ENCODE peak calls at places on chromosome 15, in eight cellular contexts. D is germinal center, Y is iris pigment epithelial cell, W is HEK293T, K is B cell, X is RWPE1, U is brain microvascular endothelial cell, N is H7. C is an unnamed sample.
A peak's percentile ranks its signal among the peaks of the same experiment; 100 is the strongest.

GRCh38 chr15:63054985-63055384 is 12.4 kb downstream of the TPM1 start:
- DNase-seq in D (no peak), Y (peak; percentile 37), W (no peak), K (no peak), X (no peak), U (no peak), N (no peak), C (no peak)

GRCh38 chr15:66068801-66069200 is 184.7 kb downstream of the MEGF11 start:
- DNase-seq in D (no peak), Y (no peak), W (no peak), K (no peak), X (no peak), U (no peak), N (no peak), C (no peak)

GRCh38 chr15:59994855-59995557 is 9.1 kb upstream of the FOXB1 start:
- DNase-seq in D (no peak), Y (no peak), W (no peak), K (no peak), X (no peak), U (no peak), N (peak; percentile 58), C (no peak)

GRCh38 chr15:98896002-98896721 is 111.4 kb downstream of the PGPEP1L start:
- DNase-seq in D (no peak), Y (peak; percentile 84), W (no peak), K (no peak), X (peak; percentile 36), U (peak; percentile 89), N (no peak), C (no peak)

GRCh38 chr15:77038312-77039216 is 32.3 kb downstream of the TSPAN3 start:
- DNase-seq in D (no peak), Y (no peak), W (no peak), K (no peak), X (no peak), U (no peak), N (no peak), C (no peak)

GRCh38 chr15:78083687-78084358 is 6.3 kb upstream of the TBC1D2B start:
- DNase-seq in D (no peak), Y (no peak), W (no peak), K (no peak), X (no peak), U (no peak), N (peak; percentile 39), C (no peak)

GRCh38 chr15:57550640-57551039 is 41.1 kb upstream of the MYZAP start:
- DNase-seq in D (no peak), Y (no peak), W (no peak), K (no peak), X (no peak), U (no peak), N (no peak), C (no peak)

GRCh38 chr15:101675796-101676582 is 23.8 kb upstream of the TM2D3 start:
- DNase-seq in D (peak; percentile 66), Y (peak; percentile 84), W (no peak), K (no peak), X (no peak), U (peak; percentile 85), N (no peak), C (peak; percentile 43)

GRCh38 chr15:74783808-74784175 is 1.9 kb downstream of the CSK start:
- DNase-seq in D (no peak), Y (no peak), W (no peak), K (no peak), X (no peak), U (no peak), N (no peak), C (no peak)

GRCh38 chr15:83656192-83656591 is 2.3 kb downstream of the ADAMTSL3 start:
- DNase-seq in D (no peak), Y (no peak), W (no peak), K (no peak), X (no peak), U (no peak), N (no peak), C (no peak)

GRCh38 chr15:95929232-95929846 is 401.2 kb upstream of the NR2F2 start:
- DNase-seq in D (no peak), Y (peak; percentile 50), W (no peak), K (no peak), X (no peak), U (no peak), N (no peak), C (no peak)

GRCh38 chr15:98878172-98878571 is 129.4 kb downstream of the PGPEP1L start:
- DNase-seq in D (no peak), Y (peak; percentile 67), W (no peak), K (no peak), X (no peak), U (no peak), N (no peak), C (no peak)

GRCh38 chr15:95981209-95981608 is 349.3 kb upstream of the NR2F2 start:
- DNase-seq in D (no peak), Y (no peak), W (no peak), K (no peak), X (no peak), U (no peak), N (no peak), C (no peak)

GRCh38 chr15:67185621-67186225 is 68.7 kb downstream of the AAGAB start:
- DNase-seq in D (no peak), Y (peak; percentile 70), W (no peak), K (peak; percentile 32), X (no peak), U (no peak), N (peak; percentile 13), C (no peak)

GRCh38 chr15:89330119-89330518 is 4.5 kb downstream of the POLG start:
- DNase-seq in D (no peak), Y (no peak), W (no peak), K (no peak), X (no peak), U (no peak), N (no peak), C (no peak)

GRCh38 chr15:68028137-68028771 is 25.9 kb upstream of the PIAS1 start:
- DNase-seq in D (no peak), Y (no peak), W (no peak), K (no peak), X (no peak), U (no peak), N (no peak), C (no peak)

GRCh38 chr15:95845862-95846515 is 484.5 kb upstream of the NR2F2 start:
- DNase-seq in D (no peak), Y (peak; percentile 90), W (no peak), K (no peak), X (no peak), U (peak; percentile 35), N (no peak), C (peak; percentile 58)

GRCh38 chr15:101027273-101027901 is 108.2 kb downstream of the LRRK1 start:
- DNase-seq in D (no peak), Y (no peak), W (no peak), K (no peak), X (no peak), U (no peak), N (no peak), C (no peak)

GRCh38 chr15:62050118-62050517 is 10.1 kb downstream of the VPS13C start:
- DNase-seq in D (no peak), Y (no peak), W (no peak), K (no peak), X (no peak), U (no peak), N (no peak), C (no peak)

GRCh38 chr15:52334491-52335160 is 39.0 kb upstream of the MYO5C start:
- DNase-seq in D (no peak), Y (peak; percentile 58), W (no peak), K (no peak), X (peak; percentile 74), U (peak; percentile 9), N (no peak), C (no peak)

GRCh38 chr15:99421172-99421656 is 144.6 kb upstream of the MEF2A start:
- DNase-seq in D (no peak), Y (peak; percentile 49), W (no peak), K (no peak), X (no peak), U (no peak), N (no peak), C (no peak)

GRCh38 chr15:52217186-52217585 is 26.0 kb upstream of the GNB5 start:
- DNase-seq in D (peak; percentile 32), Y (no peak), W (peak; percentile 8), K (no peak), X (peak; percentile 14), U (no peak), N (peak; percentile 35), C (no peak)

GRCh38 chr15:29270169-29270955 is 740 bp upstream of the NSMCE3 start:
- DNase-seq in D (peak; percentile 13), Y (peak; percentile 36), W (no peak), K (no peak), X (no peak), U (no peak), N (peak; percentile 19), C (no peak)

GRCh38 chr15:57391537-57391936 is 15.2 kb downstream of the CGNL1 start:
- DNase-seq in D (no peak), Y (no peak), W (no peak), K (no peak), X (no peak), U (no peak), N (no peak), C (no peak)

GRCh38 chr15:85407421-85408269 is 27.2 kb downstream of the AKAP13 start:
- DNase-seq in D (peak; percentile 23), Y (peak; percentile 91), W (peak; percentile 26), K (peak; percentile 63), X (peak; percentile 80), U (peak; percentile 84), N (no peak), C (peak; percentile 69)

GRCh38 chr15:70597945-70598344 is 165.4 kb downstream of the UACA start:
- DNase-seq in D (no peak), Y (no peak), W (no peak), K (no peak), X (no peak), U (no peak), N (no peak), C (no peak)

GRCh38 chr15:73787621-73788020 is 34.5 kb upstream of the INSYN1 start:
- DNase-seq in D (no peak), Y (no peak), W (no peak), K (no peak), X (no peak), U (no peak), N (no peak), C (no peak)

GRCh38 chr15:42605281-42605744 is 29.9 kb downstream of the STARD9 start:
- DNase-seq in D (peak; percentile 9), Y (peak; percentile 36), W (no peak), K (no peak), X (no peak), U (no peak), N (no peak), C (no peak)

GRCh38 chr15:57100136-57100539 is 181.7 kb downstream of the TCF12 start:
- DNase-seq in D (peak; percentile 12), Y (no peak), W (no peak), K (no peak), X (no peak), U (no peak), N (no peak), C (no peak)

C was measured in skeletal muscle cell.